ENCODE peak calls at places on chromosome 6, in four cellular contexts. Y, X, C and N are unnamed samples.

GRCh38 chr6:118939683-118940082 is 4.7 kb upstream of the MCM9 start:
- DNase-seq in Y (no peak), X (no peak), C (no peak), N (no peak)

GRCh38 chr6:165661416-165662001 is 1.5 kb downstream of the PDE10A start:
- DNase-seq in Y (no peak), X (no peak), C (no peak), N (no peak)

GRCh38 chr6:32622545-32623401 is 14.4 kb upstream of the HLA-DQA1 start:
- DNase-seq in Y (no peak), X (no peak), C (no peak), N (no peak)

GRCh38 chr6:40413231-40413755 is 173.9 kb downstream of the LRFN2 start:
- DNase-seq in Y (no peak), X (no peak), C (no peak), N (no peak)

GRCh38 chr6:43887906-43888683 is 118.1 kb downstream of the VEGFA start:
- DNase-seq in Y (no peak), X (no peak), C (no peak), N (no peak)

GRCh38 chr6:68197356-68197755 is 437.7 kb upstream of the ADGRB3 start:
- DNase-seq in Y (no peak), X (no peak), C (no peak), N (no peak)

GRCh38 chr6:36196049-36196879 is at the start of gene BRPF3:
- DNase-seq in Y (no peak), X (peak), C (peak), N (peak)

GRCh38 chr6:1554241-1554880 is 55.4 kb upstream of the FOXC1 start:
- DNase-seq in Y (no peak), X (no peak), C (no peak), N (no peak)

GRCh38 chr6:33655155-33655554 is 34.0 kb downstream of the ITPR3 start:
- DNase-seq in Y (no peak), X (no peak), C (no peak), N (no peak)

GRCh38 chr6:117506180-117506835 is 23.8 kb downstream of the DCBLD1 start:
- DNase-seq in Y (no peak), X (no peak), C (no peak), N (no peak)
- H3K27ac ChIP-seq in Y (no peak), X (no peak), C (no peak), N (no peak)

DNA sequence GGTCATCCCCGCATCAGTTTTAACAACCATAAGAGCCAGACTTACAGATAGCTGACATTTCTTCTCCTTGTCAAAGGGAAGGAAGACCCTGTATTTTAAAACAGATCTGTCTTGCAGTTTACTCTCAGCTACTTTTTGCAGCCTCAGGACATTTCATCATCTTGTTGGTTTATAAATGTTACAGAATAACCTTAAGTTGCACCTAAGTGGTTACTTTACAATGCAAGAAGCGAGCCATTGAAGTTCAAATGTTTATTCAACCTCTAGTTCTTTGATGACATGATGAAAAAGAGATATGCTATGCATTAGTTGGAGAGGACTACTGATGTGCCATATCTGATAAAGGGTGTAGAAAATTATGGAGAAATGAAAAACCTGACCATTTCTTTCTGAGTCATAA is 187.9 kb upstream of the COL21A1 start:
- DNase-seq in Y (no peak), X (no peak), C (no peak), N (no peak)
- H3K27ac ChIP-seq in Y (no peak), X (no peak), C (no peak), N (no peak)

GRCh38 chr6:133396225-133396624 is 155.1 kb downstream of the EYA4 start:
- DNase-seq in Y (peak), X (no peak), C (no peak), N (no peak)

GRCh38 chr6:133392641-133393040 is 151.5 kb downstream of the EYA4 start:
- DNase-seq in Y (no peak), X (no peak), C (no peak), N (no peak)

GRCh38 chr6:133394630-133395029 is 153.5 kb downstream of the EYA4 start:
- DNase-seq in Y (no peak), X (no peak), C (no peak), N (no peak)

GRCh38 chr6:133392015-133392414 is 150.9 kb downstream of the EYA4 start:
- DNase-seq in Y (no peak), X (no peak), C (no peak), N (no peak)

DNA sequence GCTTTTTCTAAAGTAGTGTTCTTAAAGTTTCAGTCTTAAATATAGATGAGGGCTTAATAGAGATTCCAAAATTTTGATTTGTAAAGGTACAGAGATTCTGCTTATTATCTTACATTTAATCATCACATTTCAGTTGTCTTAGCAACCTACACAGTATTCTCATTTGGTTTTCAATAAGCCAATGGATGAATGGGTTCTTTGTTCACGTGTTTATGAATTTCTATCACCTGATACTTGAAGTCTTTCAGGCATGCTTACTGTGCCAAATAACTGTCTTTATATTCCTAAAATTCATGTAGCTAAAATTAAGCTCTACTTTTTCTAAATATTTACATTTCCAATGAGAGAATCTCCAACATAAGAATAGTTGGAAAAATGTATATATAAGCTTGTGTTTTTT is 152.7 kb downstream of the EYA4 start:
- DNase-seq in Y (no peak), X (no peak), C (no peak), N (no peak)
- H3K27ac ChIP-seq in Y (no peak), X (no peak), C (no peak), N (no peak)

GRCh38 chr6:89974776-89975175 is 80.5 kb downstream of the GJA10 start:
- DNase-seq in Y (no peak), X (no peak), C (no peak), N (no peak)
- H3K27ac ChIP-seq in Y (no peak), X (no peak), C (no peak), N (no peak)

DNA sequence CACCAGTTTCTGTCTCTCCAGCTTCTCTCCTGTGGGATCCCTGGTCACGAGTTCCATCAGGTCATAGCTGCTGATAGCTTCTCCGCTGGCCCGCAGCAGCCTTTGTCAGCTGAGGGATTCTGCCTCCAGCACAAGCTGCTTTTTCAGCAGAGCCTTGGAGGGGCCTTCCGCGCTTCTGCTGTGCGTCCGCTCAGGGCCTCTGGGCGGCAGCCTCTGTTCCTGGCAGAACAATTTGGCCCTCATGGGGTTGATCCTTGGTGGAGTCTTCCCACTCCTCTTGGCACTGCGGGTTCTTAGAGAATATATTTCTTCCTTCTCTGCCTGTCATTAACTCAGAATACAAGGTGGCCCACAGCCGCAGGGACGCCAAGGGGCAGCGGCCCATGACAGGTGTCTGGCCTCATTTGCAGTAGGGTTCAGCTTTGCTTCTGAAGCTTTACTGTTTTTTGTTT is 158.8 kb downstream of the DTNBP1 start:
- DNase-seq in Y (no peak), X (peak), C (peak), N (no peak)
- H3K27ac ChIP-seq in Y (no peak), X (peak), C (peak), N (peak)

GRCh38 chr6:169337881-169338445 is 84.3 kb upstream of the THBS2 start:
- DNase-seq in Y (no peak), X (no peak), C (no peak), N (no peak)

GRCh38 chr6:169339025-169339424 is 85.4 kb upstream of the THBS2 start:
- DNase-seq in Y (no peak), X (no peak), C (no peak), N (no peak)

GRCh38 chr6:169341065-169341464 is 87.4 kb upstream of the THBS2 start:
- DNase-seq in Y (no peak), X (no peak), C (no peak), N (no peak)

GRCh38 chr6:169340395-169340794 is 86.7 kb upstream of the THBS2 start:
- DNase-seq in Y (peak), X (no peak), C (no peak), N (no peak)

DNA sequence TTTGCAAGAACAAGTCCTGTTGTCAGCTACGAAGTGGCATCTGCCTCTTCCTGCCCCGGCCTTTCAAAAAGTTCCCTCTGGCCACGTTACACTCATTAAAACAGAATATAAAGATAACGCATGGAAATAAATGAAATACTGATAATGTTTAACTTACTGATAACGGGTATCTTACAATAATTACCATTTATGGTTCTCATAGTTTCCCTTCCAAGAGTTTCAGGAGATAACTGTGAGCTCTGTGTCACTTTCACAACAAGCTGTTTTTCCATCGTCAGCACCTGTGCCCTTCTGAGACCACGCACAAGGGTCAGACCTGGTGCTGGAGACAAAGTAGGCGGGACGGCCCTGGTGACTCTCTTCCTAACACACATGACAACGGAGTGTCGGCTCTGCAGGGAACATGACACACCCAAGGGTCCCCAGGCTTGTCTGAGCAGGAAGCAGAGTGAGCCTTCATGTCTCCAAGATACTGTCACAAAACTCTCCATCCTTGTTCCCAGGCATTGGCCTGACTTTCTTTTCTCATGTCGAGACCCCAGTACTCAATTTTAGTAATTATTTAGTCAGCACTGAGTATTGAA is 86.2 kb upstream of the THBS2 start:
- DNase-seq in Y (no peak), X (no peak), C (no peak), N (no peak)
- H3K27ac ChIP-seq in Y (peak), X (no peak), C (no peak), N (no peak)

DNA sequence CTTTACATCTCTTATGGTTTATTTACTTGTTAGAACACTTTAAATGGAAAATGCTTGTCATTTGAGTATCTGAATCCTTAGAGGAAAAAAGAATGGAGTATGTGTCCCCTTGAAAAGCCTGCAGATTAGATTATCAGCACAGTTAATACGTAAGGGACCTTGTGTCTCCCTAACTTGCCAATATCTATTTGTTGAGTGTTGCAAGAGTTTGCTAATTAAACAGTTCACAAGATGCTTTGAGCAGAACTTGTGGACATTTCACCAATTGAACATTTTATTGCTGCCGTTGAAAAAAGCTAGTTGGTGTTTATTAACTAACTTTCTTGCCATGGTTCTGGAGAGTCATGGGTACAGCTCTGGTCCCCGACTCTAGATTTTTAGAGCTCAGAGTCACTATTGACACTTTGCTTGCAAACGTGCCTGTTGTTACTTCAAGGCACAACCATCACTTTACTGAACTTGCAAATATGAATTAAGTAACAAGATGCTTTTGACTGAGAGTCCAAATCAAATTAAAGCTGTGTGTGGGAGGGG is 30.6 kb upstream of the PRDM1 start:
- DNase-seq in Y (no peak), X (no peak), C (no peak), N (no peak)
- H3K27ac ChIP-seq in Y (no peak), X (no peak), C (no peak), N (no peak)

GRCh38 chr6:70396163-70396562 is 17.1 kb upstream of the FAM135A start:
- DNase-seq in Y (no peak), X (no peak), C (no peak), N (no peak)
- H3K27ac ChIP-seq in Y (peak), X (no peak), C (no peak), N (no peak)